ENCODE peak calls at places on chromosomes 5 and 9, in ten cellular contexts. H, J, T, V, F, E, U, P, C and Z are unnamed samples.

GRCh38 chr9:77156646-77157371 is 20.5 kb upstream of the VPS13A start:
- DNase-seq in H (no peak), J (no peak), T (no peak), V (no peak), F (no peak), E (no peak), U (no peak), P (peak), C (no peak), Z (no peak)

GRCh38 chr5:57327934-57328333 is 154.1 kb downstream of the GPBP1 start:
- DNase-seq in H (no peak), J (peak), T (no peak), V (no peak), F (peak), E (no peak), U (peak), P (peak), C (no peak), Z (no peak)

GRCh38 chr5:53253421-53253871 is 143.9 kb upstream of the MOCS2 start:
- DNase-seq in H (no peak), J (peak), T (no peak), V (no peak), F (no peak), E (no peak), U (peak), P (peak), C (no peak), Z (peak)

GRCh38 chr5:40570408-40571129 is 109.1 kb upstream of the PTGER4 start:
- DNase-seq in H (no peak), J (peak), T (no peak), V (no peak), F (no peak), E (no peak), U (peak), P (peak), C (no peak), Z (peak)

GRCh38 chr5:33800221-33800950 is 91.4 kb downstream of the ADAMTS12 start:
- DNase-seq in H (no peak), J (no peak), T (no peak), V (no peak), F (no peak), E (no peak), U (peak), P (peak), C (no peak), Z (no peak)

GRCh38 chr9:3285365-3286161 is 240.2 kb downstream of the RFX3 start:
- DNase-seq in H (no peak), J (peak), T (no peak), V (no peak), F (no peak), E (no peak), U (no peak), P (peak), C (no peak), Z (peak)

GRCh38 chr5:131377785-131378325 is 114.0 kb downstream of the CDC42SE2 start:
- DNase-seq in H (no peak), J (peak), T (no peak), V (no peak), F (no peak), E (no peak), U (peak), P (no peak), C (no peak), Z (peak)

GRCh38 chr5:139146809-139147742 is 51.1 kb downstream of the SIL1 start:
- DNase-seq in H (no peak), J (no peak), T (no peak), V (no peak), F (no peak), E (no peak), U (no peak), P (no peak), C (no peak), Z (no peak)

GRCh38 chr5:759781-760362 is 24.7 kb downstream of the ZDHHC11B start:
- DNase-seq in H (peak), J (no peak), T (no peak), V (no peak), F (peak), E (peak), U (no peak), P (no peak), C (peak), Z (no peak)

GRCh38 chr9:133647765-133648469 is 11.8 kb downstream of the DBH start:
- DNase-seq in H (no peak), J (no peak), T (no peak), V (no peak), F (no peak), E (no peak), U (no peak), P (no peak), C (no peak), Z (no peak)

GRCh38 chr5:78116167-78116566 is 178.3 kb downstream of the AP3B1 start:
- DNase-seq in H (no peak), J (no peak), T (no peak), V (no peak), F (no peak), E (no peak), U (no peak), P (no peak), C (no peak), Z (no peak)
- TF ChIP-seq CTCF in H (no peak), J (no peak), T (no peak), V (no peak), F (no peak), E (no peak), U (no peak), P (no peak), C (no peak), Z (no peak)

GRCh38 chr5:79510638-79511037 is 3.3 kb downstream of the HOMER1 start:
- DNase-seq in H (no peak), J (no peak), T (no peak), V (no peak), F (no peak), E (no peak), U (no peak), P (no peak), C (no peak), Z (no peak)

GRCh38 chr5:79511945-79512493 is 1.9 kb downstream of the HOMER1 start:
- DNase-seq in H (no peak), J (no peak), T (no peak), V (no peak), F (no peak), E (no peak), U (peak), P (no peak), C (no peak), Z (peak)

GRCh38 chr5:79514391-79515105 is 614 bp upstream of the HOMER1 start:
- DNase-seq in H (peak), J (peak), T (peak), V (peak), F (peak), E (peak), U (peak), P (peak), C (peak), Z (peak)

GRCh38 chr5:79513519-79514390 is at the start of gene HOMER1:
- DNase-seq in H (peak), J (peak), T (peak), V (peak), F (peak), E (peak), U (peak), P (peak), C (peak), Z (peak)

DNA sequence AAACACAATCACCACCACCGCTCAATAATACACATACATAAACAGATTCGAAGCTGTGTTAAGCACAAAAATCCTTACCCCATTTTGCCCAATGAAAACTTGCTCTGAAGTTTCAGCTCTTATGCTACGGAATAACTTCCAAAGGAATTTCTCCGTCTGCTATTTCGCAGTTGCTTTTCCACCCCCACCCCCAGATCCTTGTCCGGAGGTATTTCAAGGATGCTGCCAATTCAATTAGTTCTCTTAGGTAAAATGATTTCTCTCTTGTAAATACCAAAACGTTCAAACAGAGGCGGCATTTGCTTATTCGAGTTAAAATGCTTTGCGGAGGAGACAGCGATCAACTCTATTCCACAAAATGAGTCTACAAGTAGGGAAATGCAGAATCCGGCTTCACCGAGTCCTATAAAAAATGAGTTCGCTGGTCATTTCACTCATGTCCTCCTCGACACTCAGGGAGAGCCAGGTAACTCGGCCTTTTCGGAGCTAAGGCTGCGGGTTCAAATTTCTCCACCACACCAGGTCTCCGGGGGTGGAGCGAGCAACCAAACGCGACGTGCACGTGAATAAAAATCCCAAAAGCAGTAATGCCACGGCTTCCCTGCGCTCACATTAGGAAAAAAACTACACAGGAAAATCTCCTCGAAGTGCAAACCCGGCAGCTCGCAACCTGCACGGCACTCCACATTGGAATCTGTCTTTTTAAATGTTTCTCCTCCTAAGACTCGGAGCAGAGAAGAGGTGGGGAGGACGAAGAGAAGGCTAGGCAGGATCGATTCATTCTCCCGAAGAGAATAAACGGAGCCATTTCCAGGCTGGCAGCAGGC is 1.0 kb downstream of the HOMER1 start:
- DNase-seq in H (no peak), J (peak), T (peak), V (no peak), F (peak), E (no peak), U (peak), P (peak), C (peak), Z (peak)
- H3K4me3 ChIP-seq in H (peak), J (peak), T (peak), V (peak), F (peak), E (peak), U (peak), P (peak), C (peak), Z (peak)

DNA sequence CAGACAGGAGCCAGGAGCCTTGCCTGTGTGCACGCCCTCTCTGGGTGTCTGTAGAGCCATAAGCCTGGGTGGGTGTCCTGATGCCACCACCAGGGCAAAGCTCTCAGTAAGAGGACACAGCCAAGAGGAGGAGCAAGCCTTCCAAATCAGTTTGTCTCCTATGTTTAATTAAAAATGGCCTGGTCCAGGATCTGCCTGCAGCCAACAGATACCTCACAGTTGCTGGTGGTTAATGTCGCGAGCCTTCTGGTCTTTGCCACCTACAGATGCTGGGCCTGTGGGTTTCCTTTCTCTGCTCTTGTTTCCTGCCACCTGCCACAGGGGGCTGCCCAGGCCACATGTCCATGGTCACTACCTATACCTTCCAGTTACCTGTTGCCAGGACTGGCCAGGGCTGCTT is 56.9 kb downstream of the SYK start:
- DNase-seq in H (no peak), J (no peak), T (no peak), V (no peak), F (no peak), E (no peak), U (no peak), P (no peak), C (no peak), Z (no peak)
- TF ChIP-seq CTCF in H (no peak), J (no peak), T (no peak), V (no peak), F (no peak), E (no peak), U (no peak), P (no peak), C (no peak), Z (no peak)

DNA sequence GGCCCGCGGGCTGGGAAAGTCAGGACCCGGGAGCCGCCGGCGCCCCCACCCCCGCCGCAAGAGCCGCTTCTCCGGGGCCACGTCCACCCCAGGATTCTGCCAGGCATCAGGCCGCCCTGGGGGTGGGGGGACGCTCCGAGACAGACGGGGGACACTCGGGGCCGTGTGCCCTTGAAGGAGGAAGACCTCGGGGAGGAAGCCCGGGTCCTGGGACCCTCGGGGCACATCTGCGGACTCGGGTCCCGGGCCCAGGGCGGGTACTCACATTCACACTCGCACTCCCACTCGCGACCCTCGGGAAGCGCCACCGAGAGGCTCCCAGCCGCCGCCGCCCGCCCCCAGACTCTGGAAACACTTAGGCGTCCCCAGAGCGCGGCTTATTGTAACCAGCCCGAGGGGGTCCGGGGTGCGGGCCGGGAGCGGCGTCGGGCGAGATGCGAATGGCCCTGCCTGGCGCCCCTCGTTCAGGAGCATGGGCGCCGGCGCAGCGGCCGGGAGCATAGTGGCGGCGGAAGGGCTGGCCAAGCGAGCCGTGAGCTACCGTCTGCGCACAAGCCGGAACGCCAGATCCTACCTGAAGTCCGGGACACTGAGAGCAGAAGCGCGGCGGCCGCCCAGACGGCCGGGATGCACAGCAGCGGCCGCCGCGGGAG is 609 bp downstream of the ROR2 start:
- DNase-seq in H (no peak), J (no peak), T (peak), V (no peak), F (no peak), E (no peak), U (no peak), P (no peak), C (peak), Z (no peak)
- H3K4me3 ChIP-seq in H (peak), J (peak), T (peak), V (peak), F (peak), E (peak), U (peak), P (peak), C (peak), Z (peak)

GRCh38 chr5:90133941-90134340 is 275.6 kb downstream of the CETN3 start:
- DNase-seq in H (no peak), J (no peak), T (no peak), V (no peak), F (no peak), E (no peak), U (no peak), P (no peak), C (no peak), Z (no peak)

GRCh38 chr5:90136952-90137528 is 272.5 kb downstream of the CETN3 start:
- DNase-seq in H (no peak), J (no peak), T (no peak), V (no peak), F (no peak), E (no peak), U (no peak), P (no peak), C (no peak), Z (no peak)

GRCh38 chr5:90134892-90135291 is 274.7 kb downstream of the CETN3 start:
- DNase-seq in H (peak), J (peak), T (peak), V (no peak), F (no peak), E (peak), U (peak), P (peak), C (no peak), Z (peak)

GRCh38 chr5:90134381-90134780 is 275.2 kb downstream of the CETN3 start:
- DNase-seq in H (no peak), J (no peak), T (no peak), V (no peak), F (no peak), E (no peak), U (no peak), P (peak), C (no peak), Z (peak)

DNA sequence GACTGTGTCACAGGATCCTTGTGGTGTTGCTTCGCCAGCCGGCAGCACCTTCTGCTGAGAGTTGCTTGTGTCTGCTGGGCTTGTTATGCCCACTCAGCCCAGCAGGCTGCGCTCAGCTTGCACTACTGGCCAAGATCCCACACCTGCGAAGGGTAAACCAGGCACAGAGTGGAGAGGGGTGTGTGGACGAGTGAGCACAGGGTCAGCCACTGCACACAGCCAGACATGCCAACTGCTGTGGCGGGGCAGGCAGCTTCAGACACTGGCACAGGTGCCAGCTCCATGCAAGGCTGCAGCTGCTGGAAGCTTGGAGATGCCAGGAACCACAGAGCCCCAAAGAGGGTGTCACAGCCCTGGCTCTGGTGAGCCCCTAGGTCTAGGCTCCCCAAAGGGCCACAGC is 273.6 kb downstream of the CETN3 start:
- DNase-seq in H (no peak), J (no peak), T (no peak), V (no peak), F (peak), E (no peak), U (no peak), P (no peak), C (peak), Z (no peak)
- TF ChIP-seq CTCF in H (peak), J (no peak), T (no peak), V (peak), F (peak), E (no peak), U (no peak), P (no peak), C (peak), Z (no peak)

GRCh38 chr5:142806769-142807377 is 36.7 kb downstream of the ARHGAP26 start:
- DNase-seq in H (no peak), J (no peak), T (no peak), V (no peak), F (no peak), E (no peak), U (no peak), P (peak), C (no peak), Z (no peak)
- H3K4me3 ChIP-seq in H (no peak), J (no peak), T (no peak), V (no peak), F (no peak), E (no peak), U (no peak), P (no peak), C (no peak), Z (no peak)